ENCODE peak calls at places on chromosomes 1 and 21, in five cellular contexts. J, B, X, F and O are unnamed samples.

GRCh38 chr1:56153276-56153675 is 426.1 kb downstream of the PLPP3 start:
- DNase-seq in J (no peak), X (no peak), F (no peak), B (no peak), O (no peak)

GRCh38 chr21:42509239-42509638 is 4.4 kb upstream of the SLC37A1 start:
- DNase-seq in F (no peak), X (no peak), B (no peak), J (no peak), O (no peak)

GRCh38 chr1:152880316-152880715 is 2.2 kb downstream of the SMCP start:
- DNase-seq in X (no peak), F (no peak), B (no peak), J (no peak), O (no peak)

GRCh38 chr1:104868794-104869193 is 1119.1 kb downstream of the AMY1C start:
- DNase-seq in X (no peak), J (no peak), F (no peak), B (no peak), O (no peak)

GRCh38 chr1:149936076-149936991 is at the start of gene MTMR11:
- DNase-seq in J (no peak), X (no peak), F (peak; percentile 58), B (no peak), O (no peak)

GRCh38 chr1:206687915-206688442 is 3.3 kb downstream of the MAPKAPK2 start:
- DNase-seq in B (no peak), J (no peak), F (no peak), X (no peak), O (no peak)

GRCh38 chr1:246961939-246962373 is 30.2 kb upstream of the AHCTF1 start:
- DNase-seq in F (peak; percentile 34), B (no peak), X (no peak), J (no peak), O (no peak)

GRCh38 chr1:157941939-157942338 is 51.5 kb upstream of the KIRREL1 start:
- DNase-seq in B (no peak), J (no peak), F (no peak), X (no peak), O (no peak)

GRCh38 chr1:224589006-224589405 is 27.1 kb upstream of the CNIH3 start:
- DNase-seq in F (no peak), J (no peak), X (no peak), B (no peak), O (no peak)